ENCODE peak calls at places on chromosome 19, in ten cellular contexts. One of them, this sample, is unnamed.

GRCh38 chr19:52910648-52911047 is 12.6 kb downstream of the ZNF888 start:
- DNase-seq in heart right ventricle: no peak
- DNase-seq in H7: no peak
- DNase-seq in cardiac muscle cell: no peak
- DNase-seq in hepatocyte: no peak
- DNase-seq in SK-N-SH: no peak
- DNase-seq in lower lobe of right lung: no peak
- DNase-seq in uterus: no peak
- DNase-seq in colonic mucosa: no peak
- DNase-seq in pancreas: no peak
- DNase-seq in this sample: no peak

GRCh38 chr19:43901395-43902390 is 33.4 kb downstream of the ZNF45 start:
- DNase-seq in heart right ventricle: peak; percentile 76
- DNase-seq in H7: peak; percentile 35
- DNase-seq in cardiac muscle cell: peak; percentile 93
- DNase-seq in hepatocyte: peak; percentile 88
- DNase-seq in SK-N-SH: peak; percentile 78
- DNase-seq in lower lobe of right lung: peak; percentile 80
- DNase-seq in uterus: peak; percentile 74
- DNase-seq in colonic mucosa: peak; percentile 91
- DNase-seq in pancreas: peak; percentile 79
- DNase-seq in this sample: peak; percentile 88

GRCh38 chr19:16405091-16405490 is 66.7 kb downstream of the EPS15L1 start:
- DNase-seq in heart right ventricle: no peak
- DNase-seq in H7: no peak
- DNase-seq in cardiac muscle cell: no peak
- DNase-seq in hepatocyte: no peak
- DNase-seq in SK-N-SH: no peak
- DNase-seq in lower lobe of right lung: no peak
- DNase-seq in uterus: no peak
- DNase-seq in colonic mucosa: no peak
- DNase-seq in pancreas: no peak
- DNase-seq in this sample: no peak

GRCh38 chr19:38733241-38733492 is 11.1 kb downstream of the CAPN12 start:
- DNase-seq in heart right ventricle: no peak
- DNase-seq in H7: no peak
- DNase-seq in cardiac muscle cell: no peak
- DNase-seq in hepatocyte: no peak
- DNase-seq in SK-N-SH: no peak
- DNase-seq in lower lobe of right lung: no peak
- DNase-seq in uterus: no peak
- DNase-seq in colonic mucosa: peak; percentile 31
- DNase-seq in pancreas: no peak
- DNase-seq in this sample: no peak

GRCh38 chr19:7595466-7596133 is at the start of gene CAMSAP3:
- DNase-seq in heart right ventricle: no peak
- DNase-seq in H7: peak; percentile 99
- DNase-seq in cardiac muscle cell: no peak
- DNase-seq in hepatocyte: peak; percentile 91
- DNase-seq in SK-N-SH: peak; percentile 90
- DNase-seq in lower lobe of right lung: peak; percentile 77
- DNase-seq in uterus: no peak
- DNase-seq in colonic mucosa: peak; percentile 66
- DNase-seq in pancreas: peak; percentile 79
- DNase-seq in this sample: no peak

GRCh38 chr19:55240713-55241020 is 12.1 kb upstream of the TMEM86B start:
- DNase-seq in heart right ventricle: no peak
- DNase-seq in H7: no peak
- DNase-seq in cardiac muscle cell: no peak
- DNase-seq in hepatocyte: no peak
- DNase-seq in SK-N-SH: no peak
- DNase-seq in lower lobe of right lung: no peak
- DNase-seq in uterus: no peak
- DNase-seq in colonic mucosa: no peak
- DNase-seq in pancreas: peak; percentile 8
- DNase-seq in this sample: no peak

GRCh38 chr19:16587031-16588023 is 15.1 kb upstream of the SLC35E1 start:
- DNase-seq in heart right ventricle: no peak
- DNase-seq in H7: no peak
- DNase-seq in cardiac muscle cell: no peak
- DNase-seq in hepatocyte: no peak
- DNase-seq in SK-N-SH: no peak
- DNase-seq in lower lobe of right lung: peak; percentile 75
- DNase-seq in uterus: no peak
- DNase-seq in colonic mucosa: peak; percentile 39
- DNase-seq in pancreas: no peak
- DNase-seq in this sample: no peak

GRCh38 chr19:35266904-35267817 is 1.6 kb upstream of the USF2 start:
- DNase-seq in heart right ventricle: peak; percentile 68
- DNase-seq in H7: peak; percentile 81
- DNase-seq in cardiac muscle cell: no peak
- DNase-seq in hepatocyte: peak; percentile 69
- DNase-seq in SK-N-SH: peak; percentile 68
- DNase-seq in lower lobe of right lung: peak; percentile 74
- DNase-seq in uterus: peak; percentile 66
- DNase-seq in colonic mucosa: peak; percentile 49
- DNase-seq in pancreas: peak; percentile 70
- DNase-seq in this sample: peak; percentile 72

GRCh38 chr19:27793644-27794443 is 1419.1 kb downstream of the UQCRFS1 start:
- DNase-seq in heart right ventricle: peak; percentile 91
- DNase-seq in H7: peak; percentile 87
- DNase-seq in cardiac muscle cell: peak; percentile 95
- DNase-seq in hepatocyte: peak; percentile 96
- DNase-seq in SK-N-SH: peak; percentile 85
- DNase-seq in lower lobe of right lung: peak; percentile 97
- DNase-seq in uterus: peak; percentile 88
- DNase-seq in colonic mucosa: peak; percentile 96
- DNase-seq in pancreas: peak; percentile 90
- DNase-seq in this sample: peak; percentile 95

GRCh38 chr19:17160908-17161307 is 54.2 kb upstream of the USE1 start:
- DNase-seq in heart right ventricle: no peak
- DNase-seq in H7: no peak
- DNase-seq in cardiac muscle cell: no peak
- DNase-seq in hepatocyte: no peak
- DNase-seq in SK-N-SH: no peak
- DNase-seq in lower lobe of right lung: no peak
- DNase-seq in uterus: no peak
- DNase-seq in colonic mucosa: no peak
- DNase-seq in pancreas: no peak
- DNase-seq in this sample: no peak

DNA sequence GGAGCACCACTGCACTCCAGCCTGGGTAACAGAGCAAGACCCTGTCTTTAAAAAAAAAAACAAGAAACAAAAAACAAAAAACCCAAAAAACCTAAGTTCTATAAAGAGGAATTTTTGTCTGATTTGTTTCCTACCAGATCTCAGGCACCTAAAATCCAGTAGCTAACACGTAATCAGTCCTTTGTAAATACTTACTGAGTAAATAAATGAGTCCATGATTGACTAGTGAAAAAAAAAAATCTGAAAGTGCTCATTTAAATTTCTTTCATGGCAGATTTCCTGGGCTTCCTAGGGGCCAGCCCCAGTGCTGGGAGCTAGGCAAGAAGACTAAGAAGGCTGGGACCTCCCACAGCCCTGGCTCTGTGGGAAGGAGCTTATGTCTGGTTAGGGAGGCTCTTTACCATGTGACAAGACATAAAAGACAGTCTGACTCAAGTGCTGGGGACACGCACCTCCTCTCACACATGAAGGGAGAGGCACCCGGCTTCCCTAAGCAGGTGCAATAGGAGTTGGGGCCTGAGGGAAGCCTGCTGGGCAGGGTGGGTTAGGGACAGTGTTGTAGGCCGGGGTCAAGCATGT is 22.5 kb downstream of the LIG1 start:
- DNase-seq in heart right ventricle: no peak
- DNase-seq in H7: no peak
- DNase-seq in cardiac muscle cell: no peak
- DNase-seq in hepatocyte: no peak
- DNase-seq in SK-N-SH: no peak
- DNase-seq in lower lobe of right lung: no peak
- DNase-seq in uterus: no peak
- DNase-seq in colonic mucosa: no peak
- DNase-seq in pancreas: no peak
- DNase-seq in this sample: no peak
- H3K27me3 ChIP-seq in heart right ventricle: no peaks in the 10 kb centered on the region
- H3K27me3 ChIP-seq in H7: no peaks in the 10 kb centered on the region
- H3K27me3 ChIP-seq in cardiac muscle cell: no peaks in the 10 kb centered on the region
- H3K27me3 ChIP-seq in hepatocyte: no peaks in the 10 kb centered on the region
- H3K27me3 ChIP-seq in SK-N-SH: no peaks in the 10 kb centered on the region
- H3K27me3 ChIP-seq in lower lobe of right lung: no peaks in the 10 kb centered on the region
- H3K27me3 ChIP-seq in uterus: no peaks in the 10 kb centered on the region
- H3K27me3 ChIP-seq in colonic mucosa: no peaks in the 10 kb centered on the region
- H3K27me3 ChIP-seq in pancreas: no peaks in the 10 kb centered on the region
- H3K27me3 ChIP-seq in this sample: no peaks in the 10 kb centered on the region

GRCh38 chr19:1522838-1523237 is 1.0 kb upstream of the PLK5 start:
- DNase-seq in heart right ventricle: no peak
- DNase-seq in H7: no peak
- DNase-seq in cardiac muscle cell: no peak
- DNase-seq in hepatocyte: no peak
- DNase-seq in SK-N-SH: no peak
- DNase-seq in lower lobe of right lung: no peak
- DNase-seq in uterus: no peak
- DNase-seq in colonic mucosa: no peak
- DNase-seq in pancreas: no peak
- DNase-seq in this sample: no peak
- H3K27me3 ChIP-seq in heart right ventricle: peaks cover 54% of the 10 kb centered on the region
- H3K27me3 ChIP-seq in H7: peaks cover 26% of the 10 kb centered on the region
- H3K27me3 ChIP-seq in cardiac muscle cell: peaks cover 77% of the 10 kb centered on the region
- H3K27me3 ChIP-seq in hepatocyte: peaks cover 28% of the 10 kb centered on the region
- H3K27me3 ChIP-seq in SK-N-SH: peaks cover 50% of the 10 kb centered on the region
- H3K27me3 ChIP-seq in lower lobe of right lung: peaks cover 60% of the 10 kb centered on the region
- H3K27me3 ChIP-seq in uterus: no peaks in the 10 kb centered on the region
- H3K27me3 ChIP-seq in colonic mucosa: peaks cover 40% of the 10 kb centered on the region
- H3K27me3 ChIP-seq in pancreas: no peaks in the 10 kb centered on the region
- H3K27me3 ChIP-seq in this sample: peaks cover 32% of the 10 kb centered on the region

GRCh38 chr19:13014101-13014920 is 19.0 kb downstream of the NFIX start:
- DNase-seq in heart right ventricle: no peak
- DNase-seq in H7: peak; percentile 86
- DNase-seq in cardiac muscle cell: peak; percentile 60
- DNase-seq in hepatocyte: no peak
- DNase-seq in SK-N-SH: no peak
- DNase-seq in lower lobe of right lung: no peak
- DNase-seq in uterus: peak; percentile 60
- DNase-seq in colonic mucosa: no peak
- DNase-seq in pancreas: no peak
- DNase-seq in this sample: no peak

GRCh38 chr19:13016245-13016627 is 21.0 kb downstream of the NFIX start:
- DNase-seq in heart right ventricle: no peak
- DNase-seq in H7: no peak
- DNase-seq in cardiac muscle cell: no peak
- DNase-seq in hepatocyte: no peak
- DNase-seq in SK-N-SH: no peak
- DNase-seq in lower lobe of right lung: no peak
- DNase-seq in uterus: no peak
- DNase-seq in colonic mucosa: no peak
- DNase-seq in pancreas: no peak
- DNase-seq in this sample: no peak

GRCh38 chr19:13014921-13015280 is 19.6 kb downstream of the NFIX start:
- DNase-seq in heart right ventricle: no peak
- DNase-seq in H7: no peak
- DNase-seq in cardiac muscle cell: no peak
- DNase-seq in hepatocyte: no peak
- DNase-seq in SK-N-SH: no peak
- DNase-seq in lower lobe of right lung: no peak
- DNase-seq in uterus: no peak
- DNase-seq in colonic mucosa: no peak
- DNase-seq in pancreas: no peak
- DNase-seq in this sample: no peak

GRCh38 chr19:13016628-13017305 is 21.5 kb downstream of the NFIX start:
- DNase-seq in heart right ventricle: no peak
- DNase-seq in H7: peak; percentile 68
- DNase-seq in cardiac muscle cell: no peak
- DNase-seq in hepatocyte: no peak
- DNase-seq in SK-N-SH: no peak
- DNase-seq in lower lobe of right lung: no peak
- DNase-seq in uterus: no peak
- DNase-seq in colonic mucosa: no peak
- DNase-seq in pancreas: no peak
- DNase-seq in this sample: no peak

GRCh38 chr19:13015361-13016231 is 20.3 kb downstream of the NFIX start:
- DNase-seq in heart right ventricle: peak; percentile 5
- DNase-seq in H7: peak; percentile 84
- DNase-seq in cardiac muscle cell: peak; percentile 53
- DNase-seq in hepatocyte: no peak
- DNase-seq in SK-N-SH: no peak
- DNase-seq in lower lobe of right lung: no peak
- DNase-seq in uterus: no peak
- DNase-seq in colonic mucosa: no peak
- DNase-seq in pancreas: no peak
- DNase-seq in this sample: no peak
- H3K27me3 ChIP-seq in heart right ventricle: no peaks in the 10 kb centered on the region
- H3K27me3 ChIP-seq in H7: peaks cover 99% of the 10 kb centered on the region
- H3K27me3 ChIP-seq in cardiac muscle cell: peaks cover 100% of the 10 kb centered on the region
- H3K27me3 ChIP-seq in hepatocyte: peaks cover 100% of the 10 kb centered on the region
- H3K27me3 ChIP-seq in SK-N-SH: no peaks in the 10 kb centered on the region
- H3K27me3 ChIP-seq in lower lobe of right lung: peaks cover 36% of the 10 kb centered on the region
- H3K27me3 ChIP-seq in uterus: no peaks in the 10 kb centered on the region
- H3K27me3 ChIP-seq in colonic mucosa: no peaks in the 10 kb centered on the region
- H3K27me3 ChIP-seq in pancreas: no peaks in the 10 kb centered on the region
- H3K27me3 ChIP-seq in this sample: no peaks in the 10 kb centered on the region

DNA sequence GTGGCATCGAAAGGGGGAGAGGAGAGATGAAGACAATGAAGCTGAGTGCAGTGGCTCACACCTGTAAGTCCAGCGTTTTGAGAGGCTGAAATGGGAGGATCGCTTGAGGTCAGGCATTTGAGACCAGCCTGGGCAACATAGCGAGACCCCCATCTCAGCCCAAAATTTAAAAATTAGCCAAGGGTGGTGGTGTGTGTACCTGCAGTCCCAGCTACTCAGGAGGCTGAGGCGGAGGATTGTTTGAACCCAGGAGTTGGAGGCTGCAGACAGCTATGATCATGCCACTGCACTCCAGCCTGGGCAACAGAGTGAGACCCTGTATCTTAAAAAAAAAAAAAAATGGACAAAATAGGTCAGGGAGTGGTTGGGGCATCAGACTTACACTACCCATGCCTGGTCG is 7.6 kb downstream of the RDH8 start:
- DNase-seq in heart right ventricle: no peak
- DNase-seq in H7: no peak
- DNase-seq in cardiac muscle cell: no peak
- DNase-seq in hepatocyte: no peak
- DNase-seq in SK-N-SH: no peak
- DNase-seq in lower lobe of right lung: no peak
- DNase-seq in uterus: no peak
- DNase-seq in colonic mucosa: no peak
- DNase-seq in pancreas: no peak
- DNase-seq in this sample: no peak
- H3K27me3 ChIP-seq in heart right ventricle: no peaks in the 10 kb centered on the region
- H3K27me3 ChIP-seq in H7: no peaks in the 10 kb centered on the region
- H3K27me3 ChIP-seq in cardiac muscle cell: peaks cover 3% of the 10 kb centered on the region
- H3K27me3 ChIP-seq in hepatocyte: no peaks in the 10 kb centered on the region
- H3K27me3 ChIP-seq in SK-N-SH: peaks cover 25% of the 10 kb centered on the region
- H3K27me3 ChIP-seq in lower lobe of right lung: no peaks in the 10 kb centered on the region
- H3K27me3 ChIP-seq in uterus: no peaks in the 10 kb centered on the region
- H3K27me3 ChIP-seq in colonic mucosa: no peaks in the 10 kb centered on the region
- H3K27me3 ChIP-seq in pancreas: no peaks in the 10 kb centered on the region
- H3K27me3 ChIP-seq in this sample: no peaks in the 10 kb centered on the region

DNA sequence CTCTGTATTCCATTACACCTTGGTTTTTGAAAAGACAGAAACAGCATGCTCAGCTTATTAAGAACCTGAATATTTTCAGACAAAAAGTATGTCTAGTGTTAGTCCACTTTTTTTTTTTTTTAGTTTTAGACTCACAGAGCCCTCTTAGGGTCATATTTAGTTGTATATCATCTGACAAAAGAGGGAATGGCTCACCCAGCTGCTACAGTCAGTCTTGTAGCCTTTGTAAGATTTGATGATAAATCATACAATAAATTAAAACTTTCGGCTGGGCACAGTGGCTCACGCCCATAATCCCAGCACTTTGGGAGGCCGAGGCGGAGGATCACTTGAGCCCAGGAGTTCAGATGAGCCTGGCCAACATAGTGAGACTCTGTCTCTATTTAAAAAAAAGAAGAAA is 43.7 kb upstream of the LDLR start:
- DNase-seq in heart right ventricle: no peak
- DNase-seq in H7: no peak
- DNase-seq in cardiac muscle cell: no peak
- DNase-seq in hepatocyte: no peak
- DNase-seq in SK-N-SH: no peak
- DNase-seq in lower lobe of right lung: no peak
- DNase-seq in uterus: no peak
- DNase-seq in colonic mucosa: no peak
- DNase-seq in pancreas: no peak
- DNase-seq in this sample: no peak
- H3K27me3 ChIP-seq in heart right ventricle: no peaks in the 10 kb centered on the region
- H3K27me3 ChIP-seq in H7: no peaks in the 10 kb centered on the region
- H3K27me3 ChIP-seq in cardiac muscle cell: no peaks in the 10 kb centered on the region
- H3K27me3 ChIP-seq in hepatocyte: no peaks in the 10 kb centered on the region
- H3K27me3 ChIP-seq in SK-N-SH: no peaks in the 10 kb centered on the region
- H3K27me3 ChIP-seq in lower lobe of right lung: no peaks in the 10 kb centered on the region
- H3K27me3 ChIP-seq in uterus: no peaks in the 10 kb centered on the region
- H3K27me3 ChIP-seq in colonic mucosa: no peaks in the 10 kb centered on the region
- H3K27me3 ChIP-seq in pancreas: no peaks in the 10 kb centered on the region
- H3K27me3 ChIP-seq in this sample: no peaks in the 10 kb centered on the region

This sample was measured in heart left ventricle.